ENCODE peak calls at places on chromosomes 3 and 15, in four cellular contexts. Z is epithelial cell of esophagus, T is MCF 10A, Y is breast epithelium. N is an unnamed sample.

GRCh38 chr3:43363621-43364266 is 77.4 kb downstream of the SNRK start:
- DNase-seq in Z (no peak), T (no peak), Y (no peak), N (no peak)

GRCh38 chr3:42961633-42962032 is 17.5 kb upstream of the GASK1A start:
- DNase-seq in Z (peak; percentile 62), T (peak; percentile 64), Y (no peak), N (peak; percentile 20)

GRCh38 chr15:71752085-71752484 is 58.3 kb upstream of the NR2E3 start:
- DNase-seq in Z (no peak), T (no peak), Y (no peak), N (no peak)

GRCh38 chr15:43513550-43513949 is 3.9 kb upstream of the MAP1A start:
- DNase-seq in Z (no peak), T (no peak), Y (no peak), N (no peak)

GRCh38 chr3:57918123-57918837 is 89.9 kb upstream of the FLNB start:
- DNase-seq in Z (peak; percentile 87), T (peak; percentile 63), Y (no peak), N (no peak)

GRCh38 chr3:94596887-94597537 is 534.2 kb downstream of the NSUN3 start:
- DNase-seq in Z (no peak), T (no peak), Y (no peak), N (no peak)

GRCh38 chr3:148727242-148727641 is 29.5 kb downstream of the AGTR1 start:
- DNase-seq in Z (peak; percentile 26), T (peak; percentile 49), Y (peak; percentile 19), N (peak; percentile 5)

GRCh38 chr3:65751123-65751700 is 287.5 kb downstream of the MAGI1 start:
- DNase-seq in Z (peak; percentile 48), T (peak; percentile 58), Y (no peak), N (peak; percentile 5)

GRCh38 chr15:41946970-41947369 is 25.4 kb downstream of the EHD4 start:
- DNase-seq in Z (peak; percentile 78), T (peak; percentile 51), Y (peak; percentile 17), N (no peak)

GRCh38 chr3:3133490-3133889 is 6.8 kb downstream of the TRNT1 start:
- DNase-seq in Z (no peak), T (no peak), Y (no peak), N (no peak)

GRCh38 chr15:66389859-66390382 is 3.2 kb downstream of the MAP2K1 start:
- DNase-seq in Z (peak; percentile 70), T (peak; percentile 76), Y (no peak), N (peak; percentile 41)

GRCh38 chr15:41955807-41956525 is 16.4 kb downstream of the EHD4 start:
- DNase-seq in Z (no peak), T (no peak), Y (no peak), N (no peak)

GRCh38 chr3:185696039-185696438 is 109.9 kb downstream of the SENP2 start:
- DNase-seq in Z (no peak), T (no peak), Y (no peak), N (no peak)

GRCh38 chr3:62567097-62568021 is 194.0 kb upstream of the FEZF2 start:
- DNase-seq in Z (peak; percentile 69), T (peak; percentile 89), Y (no peak), N (peak; percentile 43)

GRCh38 chr15:68578175-68578959 is 426 bp upstream of the CORO2B start:
- DNase-seq in Z (peak; percentile 36), T (peak; percentile 39), Y (peak; percentile 41), N (peak; percentile 32)

GRCh38 chr3:38713121-38713520 is 63.6 kb upstream of the SCN5A start:
- DNase-seq in Z (no peak), T (no peak), Y (no peak), N (no peak)

GRCh38 chr3:38711321-38711720 is 61.8 kb upstream of the SCN5A start:
- DNase-seq in Z (peak; percentile 28), T (no peak), Y (no peak), N (no peak)

GRCh38 chr3:38702231-38702630 is 52.7 kb upstream of the SCN5A start:
- DNase-seq in Z (no peak), T (no peak), Y (no peak), N (no peak)

GRCh38 chr3:38706961-38707360 is 57.5 kb upstream of the SCN5A start:
- DNase-seq in Z (no peak), T (no peak), Y (no peak), N (no peak)

DNA sequence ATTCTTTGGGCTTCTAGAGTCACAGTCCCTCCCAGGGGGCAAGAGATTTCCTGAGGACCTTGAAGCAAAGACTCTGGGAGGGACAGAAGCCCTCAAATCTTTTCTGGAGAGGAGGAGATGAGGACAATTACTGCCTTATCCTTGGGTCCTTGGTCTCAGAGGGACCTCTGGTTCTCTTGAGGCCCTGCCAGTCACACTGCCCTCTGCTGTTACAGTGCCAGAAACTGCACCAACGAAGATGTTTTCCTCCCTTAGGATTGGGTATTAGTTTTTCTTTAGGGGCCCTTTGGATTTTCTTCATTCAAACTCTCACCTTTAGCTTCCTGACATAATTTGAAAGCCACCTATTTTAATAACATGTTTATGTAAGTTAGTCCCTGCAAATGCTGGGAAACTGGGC is 58.2 kb upstream of the SCN5A start:
- DNase-seq in Z (peak; percentile 15), T (peak; percentile 21), Y (no peak), N (peak; percentile 2)
- TF ChIP-seq CTCF in Z (peak; percentile 42), T (no peak), Y (no peak), N (no peak)

GRCh38 chr3:110677506-110677905 is 394.1 kb upstream of the NECTIN3 start:
- DNase-seq in Z (no peak), T (no peak), Y (no peak), N (no peak)

GRCh38 chr3:110679235-110679634 is 392.4 kb upstream of the NECTIN3 start:
- DNase-seq in Z (no peak), T (no peak), Y (no peak), N (no peak)

GRCh38 chr3:110684436-110684835 is 387.2 kb upstream of the NECTIN3 start:
- DNase-seq in Z (peak; percentile 10), T (no peak), Y (no peak), N (no peak)

GRCh38 chr3:110685630-110686029 is 386.0 kb upstream of the NECTIN3 start:
- DNase-seq in Z (no peak), T (no peak), Y (no peak), N (no peak)

GRCh38 chr3:110680365-110680909 is 391.2 kb upstream of the NECTIN3 start:
- DNase-seq in Z (peak; percentile 11), T (no peak), Y (no peak), N (no peak)
- TF ChIP-seq CTCF in Z (no peak), T (no peak), Y (no peak), N (no peak)

GRCh38 chr3:171374260-171374659 is 85.9 kb downstream of the TNIK start:
- DNase-seq in Z (no peak), T (no peak), Y (no peak), N (no peak)
- TF ChIP-seq CTCF in Z (no peak), T (no peak), Y (no peak), N (no peak)

DNA sequence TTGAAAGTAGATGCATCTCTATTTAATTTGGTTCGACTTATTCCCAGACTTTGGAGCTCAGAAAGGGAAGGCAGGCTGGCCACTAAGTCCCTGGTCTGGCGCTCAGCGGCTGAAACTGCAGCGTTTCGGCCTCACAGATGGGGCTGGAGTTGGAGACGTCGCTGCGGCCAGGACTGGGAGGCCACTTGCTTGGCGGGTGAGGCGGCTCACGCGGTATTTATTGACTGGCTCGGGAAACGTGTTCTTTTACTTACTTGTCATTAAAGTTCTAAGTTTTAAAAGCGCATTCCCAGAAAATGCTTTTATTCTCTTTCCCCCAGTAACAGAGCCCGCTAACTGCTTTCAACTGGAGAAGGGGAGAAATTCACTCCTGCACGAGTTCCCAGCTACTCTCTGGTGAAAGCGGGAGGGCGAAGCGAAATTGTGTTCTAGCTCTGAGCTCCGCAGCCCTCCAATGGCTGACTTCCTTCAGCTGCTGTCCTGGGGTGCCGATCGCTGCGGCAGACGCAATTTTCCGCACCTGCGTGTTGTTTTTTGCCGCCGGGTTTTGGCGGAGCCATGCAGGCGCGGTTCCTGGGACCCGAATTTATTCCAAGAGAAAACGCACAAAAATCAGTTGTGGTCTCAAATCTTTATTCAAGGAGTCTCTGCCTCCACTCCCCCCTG is 13.9 kb downstream of the ZIC1 start:
- DNase-seq in Z (no peak), T (no peak), Y (no peak), N (no peak)
- TF ChIP-seq CTCF in Z (no peak), T (no peak), Y (no peak), N (no peak)